ENCODE peak calls at places on chromosome 13, in five cellular contexts. One of them, this sample, is unnamed.

GRCh38 chr13:43303040-43303729 is 279.8 kb downstream of the DNAJC15 start:
- DNase-seq in IMR-90: peak; percentile 70
- DNase-seq in heart right ventricle: peak; percentile 63
- DNase-seq in uterus: no peak
- DNase-seq in cardiac fibroblast: peak; percentile 86
- DNase-seq in this sample: peak; percentile 84

GRCh38 chr13:109699628-109700071 is 86.7 kb downstream of the IRS2 start:
- DNase-seq in IMR-90: no peak
- DNase-seq in heart right ventricle: no peak
- DNase-seq in uterus: no peak
- DNase-seq in cardiac fibroblast: no peak
- DNase-seq in this sample: no peak

GRCh38 chr13:32503727-32504126 is 34.9 kb downstream of the N4BP2L2 start:
- DNase-seq in IMR-90: no peak
- DNase-seq in heart right ventricle: no peak
- DNase-seq in uterus: no peak
- DNase-seq in cardiac fibroblast: peak; percentile 5
- DNase-seq in this sample: no peak

GRCh38 chr13:33323766-33324525 is 38.4 kb upstream of the STARD13 start:
- DNase-seq in IMR-90: peak; percentile 63
- DNase-seq in heart right ventricle: no peak
- DNase-seq in uterus: no peak
- DNase-seq in cardiac fibroblast: peak; percentile 61
- DNase-seq in this sample: no peak

GRCh38 chr13:33537691-33538090 is 252.1 kb upstream of the STARD13 start:
- DNase-seq in IMR-90: no peak
- DNase-seq in heart right ventricle: no peak
- DNase-seq in uterus: no peak
- DNase-seq in cardiac fibroblast: no peak
- DNase-seq in this sample: peak; percentile 75

GRCh38 chr13:51587372-51587771 is 3.1 kb downstream of the WDFY2 start:
- DNase-seq in IMR-90: no peak
- DNase-seq in heart right ventricle: no peak
- DNase-seq in uterus: no peak
- DNase-seq in cardiac fibroblast: no peak
- DNase-seq in this sample: no peak

GRCh38 chr13:109743706-109744453 is 42.5 kb downstream of the IRS2 start:
- DNase-seq in IMR-90: peak; percentile 78
- DNase-seq in heart right ventricle: no peak
- DNase-seq in uterus: peak; percentile 24
- DNase-seq in cardiac fibroblast: peak; percentile 74
- DNase-seq in this sample: peak; percentile 92

GRCh38 chr13:108227651-108228272 is 9.6 kb downstream of the ABHD13 start:
- DNase-seq in IMR-90: peak; percentile 52
- DNase-seq in heart right ventricle: peak; percentile 24
- DNase-seq in uterus: no peak
- DNase-seq in cardiac fibroblast: peak; percentile 64
- DNase-seq in this sample: peak; percentile 52

GRCh38 chr13:41465215-41465907 is 8.0 kb downstream of the RGCC start:
- DNase-seq in IMR-90: peak; percentile 94
- DNase-seq in heart right ventricle: peak; percentile 66
- DNase-seq in uterus: no peak
- DNase-seq in cardiac fibroblast: peak; percentile 62
- DNase-seq in this sample: peak; percentile 65

GRCh38 chr13:40352807-40353562 is 313.5 kb downstream of the FOXO1 start:
- DNase-seq in IMR-90: no peak
- DNase-seq in heart right ventricle: no peak
- DNase-seq in uterus: peak; percentile 68
- DNase-seq in cardiac fibroblast: peak; percentile 62
- DNase-seq in this sample: peak; percentile 10

GRCh38 chr13:112587767-112588489 is at the start of gene TUBGCP3:
- DNase-seq in IMR-90: peak; percentile 78
- DNase-seq in heart right ventricle: peak; percentile 85
- DNase-seq in uterus: peak; percentile 81
- DNase-seq in cardiac fibroblast: peak; percentile 86
- DNase-seq in this sample: peak; percentile 78

GRCh38 chr13:112586334-112586733 is 1.6 kb downstream of the TUBGCP3 start:
- DNase-seq in IMR-90: no peak
- DNase-seq in heart right ventricle: no peak
- DNase-seq in uterus: no peak
- DNase-seq in cardiac fibroblast: no peak
- DNase-seq in this sample: no peak

GRCh38 chr13:112583592-112584277 is 4.2 kb downstream of the TUBGCP3 start:
- DNase-seq in IMR-90: no peak
- DNase-seq in heart right ventricle: peak; percentile 49
- DNase-seq in uterus: no peak
- DNase-seq in cardiac fibroblast: no peak
- DNase-seq in this sample: no peak

GRCh38 chr13:112588490-112589297 is 741 bp upstream of the TUBGCP3 start:
- DNase-seq in IMR-90: no peak
- DNase-seq in heart right ventricle: no peak
- DNase-seq in uterus: no peak
- DNase-seq in cardiac fibroblast: no peak
- DNase-seq in this sample: no peak

DNA sequence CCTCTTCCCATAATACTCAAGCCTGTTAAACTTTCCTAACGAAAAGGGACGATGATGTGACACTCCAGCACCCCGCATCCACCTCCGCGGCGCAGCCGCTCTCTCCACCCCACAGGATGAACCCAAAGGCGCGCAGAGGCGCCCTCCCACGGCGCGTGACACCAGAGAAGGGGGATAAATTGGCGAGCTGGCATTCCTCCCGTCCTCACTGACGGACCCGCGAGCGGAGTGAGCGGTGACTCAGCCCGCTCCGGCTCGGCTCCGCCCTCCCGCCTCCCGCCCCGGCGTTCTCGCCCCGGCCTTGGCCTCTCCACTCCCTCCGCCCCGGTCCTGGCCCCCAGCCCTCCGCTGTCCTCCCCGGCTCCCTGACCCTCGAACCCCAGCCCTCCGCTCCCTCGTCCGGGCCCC is 590 bp downstream of the TUBGCP3 start:
- DNase-seq in IMR-90: peak; percentile 86
- DNase-seq in heart right ventricle: peak; percentile 80
- DNase-seq in uterus: peak; percentile 88
- DNase-seq in cardiac fibroblast: peak; percentile 88
- DNase-seq in this sample: peak; percentile 88
- TF ChIP-seq CTCF in IMR-90: peak; percentile 31
- TF ChIP-seq CTCF in heart right ventricle: no peak
- TF ChIP-seq CTCF in uterus: no peak
- TF ChIP-seq CTCF in cardiac fibroblast: no peak
- TF ChIP-seq CTCF in this sample: no peak

DNA sequence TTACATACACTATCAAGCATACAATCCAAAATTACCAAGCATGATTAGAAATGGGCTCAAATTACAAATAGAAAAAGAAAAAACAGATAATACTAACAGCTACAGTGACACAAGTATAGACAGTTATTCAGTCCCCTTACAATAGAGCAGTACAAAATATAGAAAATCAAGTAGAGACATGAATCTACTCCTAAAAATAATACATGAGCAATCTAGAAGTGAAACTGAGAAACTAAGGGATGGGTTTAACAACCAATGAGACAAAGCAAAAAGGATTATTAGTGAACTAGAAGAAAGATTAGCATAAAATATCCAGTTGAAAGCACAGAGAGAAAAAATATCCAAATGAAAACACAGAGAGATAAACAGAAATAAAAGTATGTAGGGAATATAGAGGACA is 426.7 kb downstream of the TBC1D4 start:
- DNase-seq in IMR-90: no peak
- DNase-seq in heart right ventricle: no peak
- DNase-seq in uterus: no peak
- DNase-seq in cardiac fibroblast: no peak
- DNase-seq in this sample: no peak
- H3K4me3 ChIP-seq in IMR-90: no peak overlapping the region
- H3K4me3 ChIP-seq in heart right ventricle: no peak overlapping the region
- H3K4me3 ChIP-seq in uterus: no peak overlapping the region
- H3K4me3 ChIP-seq in cardiac fibroblast: no peak overlapping the region
- H3K4me3 ChIP-seq in this sample: no peak overlapping the region

DNA sequence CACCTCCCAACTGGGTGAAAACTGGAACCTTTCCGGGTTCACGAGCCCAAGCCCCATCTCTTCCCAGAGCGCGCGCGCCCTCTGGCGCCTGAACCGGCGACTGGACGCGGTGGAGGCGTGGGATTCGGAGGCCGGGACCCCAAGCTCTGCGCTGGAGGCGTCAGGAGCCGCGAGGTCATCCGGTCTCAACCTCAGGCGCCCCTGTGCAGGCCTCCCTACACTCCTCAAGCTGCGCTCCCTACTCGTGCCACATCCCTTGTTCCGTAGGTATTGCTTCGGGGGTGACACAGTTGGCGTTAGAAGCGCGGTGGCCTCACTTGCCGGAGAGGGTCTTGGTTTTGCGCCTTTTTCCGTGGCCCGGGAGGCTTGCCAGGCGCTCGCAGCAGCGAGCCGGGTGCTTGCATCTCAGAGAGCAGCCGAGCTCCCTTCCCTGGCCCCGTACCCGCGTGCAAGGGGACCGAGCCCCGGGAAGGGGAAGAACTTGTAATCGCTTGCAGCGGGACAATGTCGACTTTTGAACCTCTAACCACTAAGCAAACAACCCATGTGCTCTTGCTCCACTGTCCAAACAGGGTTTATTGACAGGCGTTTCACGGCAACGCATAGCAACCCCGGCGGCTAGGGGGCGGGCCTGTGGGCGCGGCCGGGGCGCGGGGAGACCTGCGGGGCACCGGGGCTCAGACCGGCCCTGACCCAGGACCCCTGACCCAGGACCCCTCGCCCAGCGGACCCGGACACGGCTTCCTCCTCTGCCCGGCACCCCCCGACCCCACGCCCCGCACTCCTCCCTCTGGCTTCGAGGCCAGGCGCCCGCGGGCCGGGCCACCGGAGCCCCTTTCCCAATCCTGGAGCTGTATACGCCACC is 8.5 kb downstream of the CDX2 start:
- DNase-seq in IMR-90: no peak
- DNase-seq in heart right ventricle: peak; percentile 11
- DNase-seq in uterus: no peak
- DNase-seq in cardiac fibroblast: peak; percentile 26
- DNase-seq in this sample: peak; percentile 8
- TF ChIP-seq CTCF in IMR-90: peak; percentile 25
- TF ChIP-seq CTCF in heart right ventricle: no peak
- TF ChIP-seq CTCF in uterus: no peak
- TF ChIP-seq CTCF in cardiac fibroblast: peak; percentile 16
- TF ChIP-seq CTCF in this sample: peak; percentile 29

DNA sequence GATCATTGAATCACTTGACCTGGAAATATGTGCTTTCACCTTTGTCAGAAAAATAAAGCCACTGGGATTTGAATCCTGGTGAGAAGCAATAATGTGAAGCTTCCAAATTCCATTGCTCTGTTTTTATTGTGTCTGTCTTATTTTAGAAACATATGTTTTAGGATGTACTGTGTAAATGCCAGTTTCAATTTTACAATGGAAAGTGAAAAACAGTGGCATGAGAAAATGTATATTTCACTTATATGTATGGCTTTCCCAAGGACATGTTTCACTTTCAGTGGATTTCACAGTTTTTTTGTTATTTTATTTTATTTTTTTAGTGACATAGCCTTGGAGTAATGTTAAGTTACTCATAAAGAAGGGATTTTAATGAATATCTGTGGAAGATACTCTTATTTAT is 190.3 kb downstream of the GPC6 start:
- DNase-seq in IMR-90: peak; percentile 22
- DNase-seq in heart right ventricle: no peak
- DNase-seq in uterus: no peak
- DNase-seq in cardiac fibroblast: no peak
- DNase-seq in this sample: no peak
- H3K4me3 ChIP-seq in IMR-90: no peak overlapping the region
- H3K4me3 ChIP-seq in heart right ventricle: no peak overlapping the region
- H3K4me3 ChIP-seq in uterus: no peak overlapping the region
- H3K4me3 ChIP-seq in cardiac fibroblast: no peak overlapping the region
- H3K4me3 ChIP-seq in this sample: no peak overlapping the region

DNA sequence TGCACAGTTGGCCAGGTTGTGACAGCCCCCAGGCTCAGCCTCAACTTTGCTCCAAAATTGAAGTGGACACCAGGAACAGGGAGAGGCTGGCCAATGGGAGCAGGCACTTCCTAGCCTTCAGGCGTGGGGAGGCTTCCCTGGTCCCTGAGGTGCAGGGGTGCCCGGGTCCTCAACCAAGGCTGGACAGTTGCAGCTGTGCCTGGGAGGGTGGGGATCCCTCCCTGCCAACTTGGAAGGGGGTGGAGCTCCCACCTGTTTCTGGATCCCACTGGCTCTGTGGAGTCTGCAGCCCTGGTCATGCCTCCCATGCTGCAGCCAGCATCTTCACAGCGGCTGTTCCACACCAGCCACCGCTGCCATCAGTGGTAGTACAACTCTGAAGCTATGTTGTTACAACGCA is 502.8 kb upstream of the SLITRK5 start:
- DNase-seq in IMR-90: no peak
- DNase-seq in heart right ventricle: no peak
- DNase-seq in uterus: no peak
- DNase-seq in cardiac fibroblast: no peak
- DNase-seq in this sample: no peak
- TF ChIP-seq CTCF in IMR-90: no peak
- TF ChIP-seq CTCF in heart right ventricle: no peak
- TF ChIP-seq CTCF in uterus: no peak
- TF ChIP-seq CTCF in cardiac fibroblast: no peak
- TF ChIP-seq CTCF in this sample: no peak

DNA sequence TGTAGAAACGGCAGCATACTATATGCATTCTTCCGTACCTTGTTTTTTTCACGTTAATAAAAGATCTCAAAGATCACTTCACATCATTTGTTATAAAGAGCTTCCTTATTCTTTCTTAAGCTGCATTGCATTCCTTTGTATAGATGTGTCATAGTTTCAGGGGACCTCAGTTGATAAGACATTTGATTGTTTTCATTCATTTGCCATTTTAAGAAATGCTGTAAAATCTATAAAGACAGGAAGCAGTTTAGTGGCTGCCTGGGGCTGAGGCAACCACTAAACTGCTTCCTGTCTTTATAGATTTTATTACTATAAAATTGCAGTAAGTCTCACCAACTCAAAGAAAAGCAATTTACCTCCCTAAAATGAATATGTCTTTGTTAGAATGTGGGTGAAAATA is 59.4 kb downstream of the ZDHHC20 start:
- DNase-seq in IMR-90: peak; percentile 18
- DNase-seq in heart right ventricle: no peak
- DNase-seq in uterus: no peak
- DNase-seq in cardiac fibroblast: peak; percentile 7
- DNase-seq in this sample: peak; percentile 26
- H3K4me3 ChIP-seq in IMR-90: no peak overlapping the region
- H3K4me3 ChIP-seq in heart right ventricle: no peak overlapping the region
- H3K4me3 ChIP-seq in uterus: no peak overlapping the region
- H3K4me3 ChIP-seq in cardiac fibroblast: no peak overlapping the region
- H3K4me3 ChIP-seq in this sample: no peak overlapping the region

GRCh38 chr13:72782717-72783116 is 784 bp downstream of the PIBF1 start:
- DNase-seq in IMR-90: peak; percentile 10
- DNase-seq in heart right ventricle: no peak
- DNase-seq in uterus: no peak
- DNase-seq in cardiac fibroblast: peak; percentile 42
- DNase-seq in this sample: peak; percentile 22

GRCh38 chr13:72781461-72782439 is at the start of the genes DIS3 and PIBF1:
- DNase-seq in IMR-90: peak; percentile 98
- DNase-seq in heart right ventricle: peak; percentile 98
- DNase-seq in uterus: peak; percentile 97
- DNase-seq in cardiac fibroblast: peak; percentile 98
- DNase-seq in this sample: peak; percentile 98
- TF ChIP-seq CTCF in IMR-90: no peak
- TF ChIP-seq CTCF in heart right ventricle: no peak
- TF ChIP-seq CTCF in uterus: peak; percentile 20
- TF ChIP-seq CTCF in cardiac fibroblast: no peak
- TF ChIP-seq CTCF in this sample: no peak